ENCODE peak calls at places on chromosomes 11 and 22, in six cellular contexts. D is iPS-NIHi11; E is HFF-Myc; P is activated CD4-positive, alpha-beta T cell treated with anti-CD3 and anti-CD28 coated beads, Interleukin-2, amount 10 ng/mL, durations not matched to agents 24 days and 14 days; M is GM12892; Z is activated T-helper 1 cell treated with anti-CD3 and anti-CD28 coated beads, Interleukin-12 subunit alpha, Interleukin-12 subunit beta, Interleukin-2, Interleukin-4 antibody, amounts not matched to agents 30 ng/mL and 10 ng/mL and 1 ng/mL, durations not matched to agents 14 hours and 24 hours and 36 hours. I is an unnamed sample.

GRCh38 chr11:6116638-6117037 is 9.2 kb downstream of the OR56B4 start:
- DNase-seq in D (no peak), E (no peak), P (no peak), M (no peak), Z (no peak), I (no peak)

GRCh38 chr11:119763071-119763715 is 34.2 kb upstream of the NECTIN1 start:
- DNase-seq in D (no peak), E (no peak), P (no peak), M (no peak), Z (no peak), I (no peak)

GRCh38 chr11:44316388-44317240 is 6.7 kb upstream of the ALX4 start:
- DNase-seq in D (peak; percentile 70), E (no peak), P (no peak), M (no peak), Z (no peak), I (no peak)

GRCh38 chr22:49737101-49737551 is 90.5 kb downstream of the BRD1 start:
- DNase-seq in D (no peak), E (no peak), P (no peak), M (no peak), Z (no peak), I (peak; percentile 30)

GRCh38 chr11:77289737-77290136 is 11.7 kb downstream of the GDPD4 start:
- DNase-seq in D (no peak), E (no peak), P (no peak), M (no peak), Z (no peak), I (no peak)

GRCh38 chr22:22691716-22692701 is 47.6 kb downstream of the GGTLC2 start:
- DNase-seq in D (no peak), E (no peak), P (no peak), M (no peak), Z (no peak), I (no peak)

GRCh38 chr11:96037267-96037990 is 113.5 kb upstream of the MTMR2 start:
- DNase-seq in D (peak; percentile 28), E (no peak), P (no peak), M (no peak), Z (no peak), I (peak; percentile 88)

GRCh38 chr11:119340335-119341221 is at the start of gene C1QTNF5:
- DNase-seq in D (peak; percentile 56), E (no peak), P (no peak), M (no peak), Z (no peak), I (no peak)

GRCh38 chr11:15627560-15627959 is 512.8 kb downstream of the INSC start:
- DNase-seq in D (no peak), E (no peak), P (no peak), M (no peak), Z (no peak), I (no peak)

GRCh38 chr11:67392182-67392715 is 463 bp downstream of the RAD9A start:
- DNase-seq in D (no peak), E (no peak), P (no peak), M (no peak), Z (no peak), I (no peak)

GRCh38 chr11:13782395-13783080 is 114.1 kb downstream of the FAR1 start:
- DNase-seq in D (no peak), E (no peak), P (peak; percentile 51), M (no peak), Z (no peak), I (no peak)

GRCh38 chr11:118627566-118627965 is 20.2 kb downstream of the PHLDB1 start:
- DNase-seq in D (no peak), E (no peak), P (no peak), M (no peak), Z (no peak), I (no peak)

GRCh38 chr11:67656278-67656922 is 5.9 kb upstream of the ACY3 start:
- DNase-seq in D (peak; percentile 3), E (no peak), P (no peak), M (peak; percentile 14), Z (no peak), I (no peak)

GRCh38 chr11:93842461-93842860 is 8.0 kb downstream of the VSTM5 start:
- DNase-seq in D (no peak), E (no peak), P (no peak), M (no peak), Z (no peak), I (peak; percentile 47)

GRCh38 chr11:94623120-94623735 is 56.1 kb downstream of the PIWIL4 start:
- DNase-seq in D (peak; percentile 86), E (peak; percentile 72), P (peak; percentile 86), M (no peak), Z (peak; percentile 27), I (peak; percentile 88)

GRCh38 chr11:65522640-65523322 is 2.1 kb upstream of the SCYL1 start:
- DNase-seq in D (no peak), E (no peak), P (peak; percentile 80), M (peak; percentile 6), Z (no peak), I (peak; percentile 81)

GRCh38 chr22:39144101-39144815 is 8.2 kb downstream of the CBX7 start:
- DNase-seq in D (peak; percentile 35), E (no peak), P (peak; percentile 92), M (peak; percentile 66), Z (peak; percentile 69), I (peak; percentile 66)

GRCh38 chr11:10934293-10934850 is 76.5 kb upstream of the ZBED5 start:
- DNase-seq in D (peak; percentile 35), E (no peak), P (no peak), M (no peak), Z (no peak), I (peak; percentile 52)

GRCh38 chr11:9922806-9923205 is 258.9 kb downstream of the SWAP70 start:
- DNase-seq in D (peak; percentile 75), E (no peak), P (peak; percentile 29), M (no peak), Z (no peak), I (peak; percentile 69)

GRCh38 chr22:33787645-33788456 is 132.4 kb downstream of the LARGE1 start:
- DNase-seq in D (no peak), E (no peak), P (no peak), M (no peak), Z (no peak), I (no peak)

I was measured in islet precursor cell.